ENCODE peak calls at places on chromosome 16, in five cellular contexts. W is suprapubic skin, L is fibroblast of pulmonary artery, P is stomach, F is Panc1. J is an unnamed sample.
A peak's percentile ranks its signal among the peaks of the same experiment; 100 is the strongest.

GRCh38 chr16:89090669-89091426 is 2.8 kb upstream of the ACSF3 start:
- DNase-seq in W (no peak), L (no peak), P (peak; percentile 81), F (no peak), J (no peak)

GRCh38 chr16:89534147-89534788 is 26.1 kb downstream of the SPG7 start:
- DNase-seq in W (no peak), L (peak; percentile 61), P (no peak), F (no peak), J (no peak)

GRCh38 chr16:228151-228855 is 946 bp downstream of the LUC7L start:
- DNase-seq in W (no peak), L (peak; percentile 8), P (no peak), F (no peak), J (peak; percentile 7)

GRCh38 chr16:69073181-69073669 is 32.2 kb upstream of the HAS3 start:
- DNase-seq in W (no peak), L (peak; percentile 83), P (no peak), F (peak; percentile 87), J (peak; percentile 80)

GRCh38 chr16:17529982-17530760 is 59.4 kb upstream of the XYLT1 start:
- DNase-seq in W (no peak), L (no peak), P (no peak), F (no peak), J (no peak)

GRCh38 chr16:63422633-63423032 is 1386.4 kb upstream of the CDH8 start:
- DNase-seq in W (no peak), L (no peak), P (no peak), F (no peak), J (no peak)

GRCh38 chr16:48123104-48123788 is 32.5 kb downstream of the ABCC12 start:
- DNase-seq in W (no peak), L (peak; percentile 97), P (no peak), F (peak; percentile 97), J (peak; percentile 99)

GRCh38 chr16:68612996-68613395 is 32.1 kb upstream of the CDH3 start:
- DNase-seq in W (no peak), L (no peak), P (no peak), F (no peak), J (no peak)

GRCh38 chr16:88651989-88652762 is 1.3 kb upstream of the CYBA start:
- DNase-seq in W (no peak), L (no peak), P (no peak), F (no peak), J (no peak)

GRCh38 chr16:87421369-87421912 is 29.3 kb downstream of the MAP1LC3B start:
- DNase-seq in W (no peak), L (no peak), P (no peak), F (no peak), J (no peak)

GRCh38 chr16:2337431-2338296 is 2.9 kb downstream of the ABCA3 start:
- DNase-seq in W (no peak), L (no peak), P (no peak), F (no peak), J (no peak)
- H3K4me3 ChIP-seq in W (no peak overlapping the region), L (no peak overlapping the region), P (no peak overlapping the region), F (no peak overlapping the region), J (no peak overlapping the region)

GRCh38 chr16:75095637-75096036 is 20.9 kb downstream of the LDHD start:
- DNase-seq in W (no peak), L (no peak), P (no peak), F (no peak), J (no peak)

GRCh38 chr16:75095204-75095621 is 21.4 kb downstream of the LDHD start:
- DNase-seq in W (no peak), L (no peak), P (no peak), F (no peak), J (no peak)

GRCh38 chr16:75097941-75098897 is 18.4 kb downstream of the LDHD start:
- DNase-seq in W (no peak), L (no peak), P (peak; percentile 47), F (no peak), J (no peak)

GRCh38 chr16:75097191-75097761 is 19.3 kb downstream of the LDHD start:
- DNase-seq in W (no peak), L (no peak), P (no peak), F (no peak), J (no peak)

DNA sequence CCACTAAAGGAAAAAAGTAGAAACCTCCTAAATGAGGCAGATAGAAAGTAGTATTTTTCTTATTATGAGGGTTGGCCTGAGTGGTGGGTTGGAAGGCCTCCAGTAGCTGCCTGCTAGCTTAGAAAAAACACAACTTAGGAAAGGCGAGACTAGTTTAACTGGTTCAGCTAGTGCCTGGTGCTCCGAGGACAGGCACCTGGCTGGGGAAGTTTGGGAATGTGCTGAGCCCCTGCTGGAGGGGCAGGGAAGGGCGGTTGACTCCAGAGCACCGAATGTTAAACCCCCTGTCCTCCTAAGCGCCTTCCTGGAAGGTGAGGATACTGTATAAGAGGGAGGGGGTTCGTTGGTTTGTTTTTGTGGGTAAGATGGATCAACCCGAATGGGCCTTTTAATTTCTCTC is 19.9 kb downstream of the LDHD start:
- DNase-seq in W (no peak), L (no peak), P (peak; percentile 80), F (no peak), J (no peak)
- TF ChIP-seq CTCF in W (peak; percentile 32), L (peak; percentile 29), P (peak; percentile 38), F (no peak), J (peak; percentile 60)

DNA sequence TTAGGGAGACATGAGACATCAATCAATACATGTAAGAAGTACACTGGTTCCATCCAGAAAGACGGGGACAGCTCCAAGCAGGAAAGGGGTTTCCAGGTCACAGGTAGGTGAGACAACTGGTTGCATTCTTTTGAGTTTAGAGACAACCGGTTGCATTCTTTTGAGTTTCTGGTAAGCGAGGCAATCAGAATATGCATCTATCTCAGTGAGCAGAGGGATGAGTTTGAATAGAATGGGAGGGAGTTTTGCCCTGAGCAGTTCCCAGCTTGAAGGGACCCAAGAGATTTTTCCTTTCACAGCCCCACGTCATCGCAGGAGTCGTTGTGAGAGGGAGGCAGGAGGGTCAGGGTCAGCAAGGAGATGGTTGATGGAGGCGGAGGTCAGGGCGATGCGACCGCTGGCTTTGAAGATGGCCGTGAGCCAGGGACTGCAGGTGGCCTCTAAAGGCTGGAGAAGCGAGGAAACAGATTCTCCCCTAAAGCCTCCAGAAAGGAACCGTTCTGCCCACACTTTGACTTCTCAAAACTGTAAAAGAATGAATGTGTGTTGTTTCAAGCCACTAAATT is 36.5 kb downstream of the IRF8 start:
- DNase-seq in W (no peak), L (no peak), P (no peak), F (no peak), J (no peak)
- H3K4me3 ChIP-seq in W (no peak overlapping the region), L (no peak overlapping the region), P (no peak overlapping the region), F (no peak overlapping the region), J (no peak overlapping the region)

DNA sequence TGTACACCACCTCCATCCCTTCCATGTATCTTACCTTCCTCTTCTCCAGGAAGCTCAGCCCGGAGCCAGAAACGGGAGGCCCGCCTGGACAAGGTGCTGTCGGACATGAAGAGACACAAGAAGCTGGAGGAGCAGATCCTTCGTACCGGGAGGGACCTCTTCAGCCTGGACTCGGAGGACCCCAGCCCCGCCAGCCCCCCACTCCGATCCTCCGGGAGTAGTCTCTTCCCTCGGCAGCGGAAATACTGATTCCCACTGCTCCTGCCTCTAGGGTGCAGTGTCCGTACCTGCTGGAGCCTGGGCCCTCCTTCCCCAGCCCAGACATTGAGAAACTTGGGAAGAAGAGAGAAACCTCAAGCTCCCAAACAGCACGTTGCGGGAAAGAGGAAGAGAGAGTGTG is 756 bp upstream of the MVP start:
- DNase-seq in W (no peak), L (no peak), P (no peak), F (no peak), J (no peak)
- TF ChIP-seq CTCF in W (no peak), L (no peak), P (no peak), F (no peak), J (peak; percentile 34)

GRCh38 chr16:84898447-84898846 is 78.7 kb downstream of the CRISPLD2 start:
- DNase-seq in W (no peak), L (no peak), P (no peak), F (no peak), J (peak; percentile 37)
- H3K4me3 ChIP-seq in W (no peak overlapping the region), L (no peak overlapping the region), P (no peak overlapping the region), F (no peak overlapping the region), J (no peak overlapping the region)

GRCh38 chr16:70508752-70509151 is 14.6 kb downstream of the COG4 start:
- DNase-seq in W (no peak), L (peak; percentile 22), P (no peak), F (no peak), J (no peak)
- TF ChIP-seq CTCF in W (no peak), L (peak; percentile 15), P (no peak), F (no peak), J (no peak)

GRCh38 chr16:28596840-28597691 is at the start of gene SULT1A2:
- DNase-seq in W (no peak), L (peak; percentile 20), P (peak; percentile 60), F (no peak), J (no peak)

GRCh38 chr16:28597692-28598261 is 927 bp upstream of the SULT1A2 start:
- DNase-seq in W (no peak), L (no peak), P (no peak), F (no peak), J (no peak)

GRCh38 chr16:28592511-28592910 is 4.3 kb downstream of the SULT1A2 start:
- DNase-seq in W (no peak), L (no peak), P (no peak), F (no peak), J (no peak)

GRCh38 chr16:28592979-28593553 is 3.8 kb downstream of the SULT1A2 start:
- DNase-seq in W (no peak), L (no peak), P (no peak), F (no peak), J (no peak)

GRCh38 chr16:28596115-28596630 is 677 bp downstream of the SULT1A2 start:
- DNase-seq in W (no peak), L (no peak), P (no peak), F (no peak), J (no peak)
- H3K4me3 ChIP-seq in W (no peak overlapping the region), L (no peak overlapping the region), P (no peak overlapping the region), F (no peak overlapping the region), J (no peak overlapping the region)

DNA sequence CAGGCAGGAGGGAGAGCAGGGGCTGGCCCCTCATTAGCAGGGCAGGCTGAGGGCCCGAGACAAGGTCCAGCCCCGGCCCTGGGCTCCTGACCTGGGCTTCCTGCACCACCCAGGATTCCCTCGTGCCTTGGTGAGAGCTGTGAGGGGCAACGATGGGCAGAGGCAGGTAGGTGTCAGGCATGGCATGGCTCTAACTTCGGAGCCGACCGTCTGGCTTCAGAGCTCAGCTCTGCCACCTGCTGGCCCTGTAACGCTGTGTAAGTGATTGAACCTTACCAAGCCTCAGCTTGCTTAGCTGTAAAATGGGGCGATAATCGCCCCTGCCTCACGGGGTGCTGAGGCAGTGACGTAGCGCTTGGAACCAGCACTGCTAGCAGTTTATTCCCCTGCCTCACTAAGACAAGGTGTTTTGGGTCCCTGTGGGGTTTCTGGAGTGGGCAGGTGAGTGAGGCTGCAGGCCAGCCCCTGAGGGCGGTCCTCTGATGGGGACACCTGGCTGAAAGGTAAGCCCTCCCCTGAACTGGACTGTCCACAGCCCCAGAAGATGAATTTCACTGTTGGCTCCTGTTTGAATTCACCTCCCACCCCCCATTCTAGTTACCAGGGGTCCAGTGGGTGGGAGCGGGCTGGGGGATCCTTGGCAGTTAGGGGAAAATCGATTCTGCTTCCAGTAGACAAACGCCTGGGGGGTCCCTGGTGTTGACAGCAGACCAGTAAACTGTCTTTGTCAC is 184.8 kb upstream of the GSE1 start:
- DNase-seq in W (no peak), L (peak; percentile 34), P (peak; percentile 72), F (no peak), J (peak; percentile 16)
- TF ChIP-seq CTCF in W (no peak), L (peak; percentile 44), P (peak; percentile 46), F (peak; percentile 76), J (peak; percentile 71)

GRCh38 chr16:50275428-50276127 is 9.2 kb downstream of the ADCY7 start:
- DNase-seq in W (no peak), L (no peak), P (no peak), F (no peak), J (no peak)
- H3K4me3 ChIP-seq in W (peak overlapping the region; percentile 40), L (no peak overlapping the region), P (peak overlapping the region; percentile 34), F (no peak overlapping the region), J (no peak overlapping the region)